ENCODE peak calls at places on chromosomes 5 and 9, in eight cellular contexts. One of them, this sample, is unnamed. For H3K9me3, the result is how much of the 10 kb centered on the place peaks cover.

GRCh38 chr9:127455299-127455992 is 4.1 kb downstream of the LRSAM1 start:
- DNase-seq in A549: peak
- DNase-seq in transverse colon: peak
- DNase-seq in AG04450: no peak
- DNase-seq in neuronal stem cell: no peak
- DNase-seq in esophagus squamous epithelium: no peak
- DNase-seq in A673: no peak
- DNase-seq in right cardiac atrium: no peak
- DNase-seq in this sample: no peak

GRCh38 chr9:18896531-18897179 is 136.4 kb downstream of the SAXO1 start:
- DNase-seq in A549: no peak
- DNase-seq in transverse colon: no peak
- DNase-seq in AG04450: no peak
- DNase-seq in neuronal stem cell: no peak
- DNase-seq in esophagus squamous epithelium: no peak
- DNase-seq in A673: no peak
- DNase-seq in right cardiac atrium: no peak
- DNase-seq in this sample: no peak

GRCh38 chr5:122978644-122979297 is 57.8 kb downstream of the PPIC start:
- DNase-seq in A549: no peak
- DNase-seq in transverse colon: no peak
- DNase-seq in AG04450: no peak
- DNase-seq in neuronal stem cell: no peak
- DNase-seq in esophagus squamous epithelium: no peak
- DNase-seq in A673: no peak
- DNase-seq in right cardiac atrium: no peak
- DNase-seq in this sample: no peak

GRCh38 chr9:93898502-93899426 is 56.4 kb downstream of the BARX1 start:
- DNase-seq in A549: no peak
- DNase-seq in transverse colon: peak
- DNase-seq in AG04450: no peak
- DNase-seq in neuronal stem cell: no peak
- DNase-seq in esophagus squamous epithelium: no peak
- DNase-seq in A673: no peak
- DNase-seq in right cardiac atrium: no peak
- DNase-seq in this sample: no peak

GRCh38 chr5:124995451-124995850 is 249.0 kb upstream of the ZNF608 start:
- DNase-seq in A549: peak
- DNase-seq in transverse colon: no peak
- DNase-seq in AG04450: peak
- DNase-seq in neuronal stem cell: no peak
- DNase-seq in esophagus squamous epithelium: no peak
- DNase-seq in A673: no peak
- DNase-seq in right cardiac atrium: no peak
- DNase-seq in this sample: no peak

GRCh38 chr5:159682623-159683022 is 233.7 kb upstream of the ADRA1B start:
- DNase-seq in A549: peak
- DNase-seq in transverse colon: no peak
- DNase-seq in AG04450: no peak
- DNase-seq in neuronal stem cell: no peak
- DNase-seq in esophagus squamous epithelium: no peak
- DNase-seq in A673: no peak
- DNase-seq in right cardiac atrium: no peak
- DNase-seq in this sample: no peak

GRCh38 chr5:30475429-30475828 is 718.1 kb upstream of the CDH6 start:
- DNase-seq in A549: no peak
- DNase-seq in transverse colon: no peak
- DNase-seq in AG04450: no peak
- DNase-seq in neuronal stem cell: no peak
- DNase-seq in esophagus squamous epithelium: no peak
- DNase-seq in A673: no peak
- DNase-seq in right cardiac atrium: no peak
- DNase-seq in this sample: no peak

GRCh38 chr5:16937503-16938161 is 1.5 kb upstream of the MYO10 start:
- DNase-seq in A549: no peak
- DNase-seq in transverse colon: no peak
- DNase-seq in AG04450: no peak
- DNase-seq in neuronal stem cell: no peak
- DNase-seq in esophagus squamous epithelium: no peak
- DNase-seq in A673: peak
- DNase-seq in right cardiac atrium: no peak
- DNase-seq in this sample: no peak

GRCh38 chr5:119389288-119390065 is 33.7 kb downstream of the TNFAIP8 start:
- DNase-seq in A549: no peak
- DNase-seq in transverse colon: no peak
- DNase-seq in AG04450: no peak
- DNase-seq in neuronal stem cell: no peak
- DNase-seq in esophagus squamous epithelium: no peak
- DNase-seq in A673: no peak
- DNase-seq in right cardiac atrium: no peak
- DNase-seq in this sample: no peak

GRCh38 chr9:95457769-95458168 is 59.0 kb downstream of the PTCH1 start:
- DNase-seq in A549: no peak
- DNase-seq in transverse colon: no peak
- DNase-seq in AG04450: peak
- DNase-seq in neuronal stem cell: no peak
- DNase-seq in esophagus squamous epithelium: no peak
- DNase-seq in A673: no peak
- DNase-seq in right cardiac atrium: no peak
- DNase-seq in this sample: no peak

GRCh38 chr5:109318455-109319108 is 91.2 kb downstream of the PJA2 start:
- DNase-seq in A549: no peak
- DNase-seq in transverse colon: no peak
- DNase-seq in AG04450: no peak
- DNase-seq in neuronal stem cell: no peak
- DNase-seq in esophagus squamous epithelium: no peak
- DNase-seq in A673: no peak
- DNase-seq in right cardiac atrium: no peak
- DNase-seq in this sample: no peak

GRCh38 chr9:131960311-131960710 is 119.4 kb downstream of the MED27 start:
- DNase-seq in A549: no peak
- DNase-seq in transverse colon: no peak
- DNase-seq in AG04450: no peak
- DNase-seq in neuronal stem cell: no peak
- DNase-seq in esophagus squamous epithelium: no peak
- DNase-seq in A673: no peak
- DNase-seq in right cardiac atrium: no peak
- DNase-seq in this sample: no peak

GRCh38 chr5:122846051-122846567 is 696 bp downstream of the SNX24 start:
- DNase-seq in A549: peak
- DNase-seq in transverse colon: no peak
- DNase-seq in AG04450: peak
- DNase-seq in neuronal stem cell: no peak
- DNase-seq in esophagus squamous epithelium: no peak
- DNase-seq in A673: no peak
- DNase-seq in right cardiac atrium: no peak
- DNase-seq in this sample: no peak

GRCh38 chr9:129550199-129550839 is 70.6 kb downstream of the C9orf50 start:
- DNase-seq in A549: peak
- DNase-seq in transverse colon: peak
- DNase-seq in AG04450: no peak
- DNase-seq in neuronal stem cell: no peak
- DNase-seq in esophagus squamous epithelium: no peak
- DNase-seq in A673: peak
- DNase-seq in right cardiac atrium: peak
- DNase-seq in this sample: no peak

GRCh38 chr5:56460681-56461191 is 227.6 kb upstream of the ANKRD55 start:
- DNase-seq in A549: no peak
- DNase-seq in transverse colon: no peak
- DNase-seq in AG04450: no peak
- DNase-seq in neuronal stem cell: no peak
- DNase-seq in esophagus squamous epithelium: no peak
- DNase-seq in A673: no peak
- DNase-seq in right cardiac atrium: no peak
- DNase-seq in this sample: no peak

GRCh38 chr5:169980418-169981053 is at the start of gene INSYN2B:
- DNase-seq in A549: peak
- DNase-seq in transverse colon: peak
- DNase-seq in AG04450: peak
- DNase-seq in neuronal stem cell: peak
- DNase-seq in esophagus squamous epithelium: no peak
- DNase-seq in A673: peak
- DNase-seq in right cardiac atrium: peak
- DNase-seq in this sample: no peak

GRCh38 chr5:82670692-82671091 is 392.5 kb upstream of the RPS23 start:
- DNase-seq in A549: no peak
- DNase-seq in transverse colon: no peak
- DNase-seq in AG04450: no peak
- DNase-seq in neuronal stem cell: no peak
- DNase-seq in esophagus squamous epithelium: no peak
- DNase-seq in A673: no peak
- DNase-seq in right cardiac atrium: no peak
- DNase-seq in this sample: no peak

GRCh38 chr5:113081881-113082546 is 105.4 kb downstream of the DCP2 start:
- DNase-seq in A549: no peak
- DNase-seq in transverse colon: no peak
- DNase-seq in AG04450: peak
- DNase-seq in neuronal stem cell: no peak
- DNase-seq in esophagus squamous epithelium: no peak
- DNase-seq in A673: no peak
- DNase-seq in right cardiac atrium: no peak
- DNase-seq in this sample: no peak

GRCh38 chr9:4530375-4530774 is 40.1 kb downstream of the SLC1A1 start:
- DNase-seq in A549: peak
- DNase-seq in transverse colon: no peak
- DNase-seq in AG04450: no peak
- DNase-seq in neuronal stem cell: no peak
- DNase-seq in esophagus squamous epithelium: no peak
- DNase-seq in A673: peak
- DNase-seq in right cardiac atrium: no peak
- DNase-seq in this sample: no peak

GRCh38 chr5:169745441-169746146 is 108.5 kb downstream of the DOCK2 start:
- DNase-seq in A549: no peak
- DNase-seq in transverse colon: no peak
- DNase-seq in AG04450: no peak
- DNase-seq in neuronal stem cell: no peak
- DNase-seq in esophagus squamous epithelium: no peak
- DNase-seq in A673: no peak
- DNase-seq in right cardiac atrium: no peak
- DNase-seq in this sample: no peak

GRCh38 chr9:123003467-123003866 is 30.0 kb upstream of the GPR21 start:
- DNase-seq in A549: no peak
- DNase-seq in transverse colon: no peak
- DNase-seq in AG04450: peak
- DNase-seq in neuronal stem cell: no peak
- DNase-seq in esophagus squamous epithelium: no peak
- DNase-seq in A673: no peak
- DNase-seq in right cardiac atrium: no peak
- DNase-seq in this sample: no peak
- H3K4me3 ChIP-seq in A549: no peak
- H3K4me3 ChIP-seq in transverse colon: no peak
- H3K4me3 ChIP-seq in AG04450: no peak
- H3K4me3 ChIP-seq in neuronal stem cell: no peak
- H3K4me3 ChIP-seq in esophagus squamous epithelium: no peak
- H3K4me3 ChIP-seq in A673: no peak
- H3K4me3 ChIP-seq in right cardiac atrium: no peak
- H3K4me3 ChIP-seq in this sample: no peak

DNA sequence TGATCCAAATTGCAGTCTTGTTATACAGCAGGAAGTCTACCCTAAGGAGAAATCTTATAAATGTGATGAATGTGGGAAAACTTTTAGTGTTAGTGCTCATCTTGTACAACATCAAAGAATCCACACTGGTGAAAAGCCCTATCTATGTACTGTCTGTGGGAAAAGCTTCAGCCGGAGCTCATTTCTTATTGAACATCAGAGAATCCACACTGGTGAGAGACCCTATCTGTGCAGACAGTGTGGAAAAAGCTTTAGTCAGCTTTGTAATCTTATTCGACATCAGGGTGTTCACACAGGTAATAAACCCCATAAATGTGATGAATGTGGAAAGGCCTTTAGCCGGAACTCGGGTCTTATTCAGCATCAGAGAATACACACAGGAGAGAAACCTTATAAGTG is 10.4 kb downstream of the ZNF189 start:
- DNase-seq in A549: peak
- DNase-seq in transverse colon: no peak
- DNase-seq in AG04450: no peak
- DNase-seq in neuronal stem cell: no peak
- DNase-seq in esophagus squamous epithelium: no peak
- DNase-seq in A673: no peak
- DNase-seq in right cardiac atrium: no peak
- DNase-seq in this sample: no peak
- H3K9me3 ChIP-seq in A549: half or more
- H3K9me3 ChIP-seq in transverse colon: half or more
- H3K9me3 ChIP-seq in AG04450: under half
- H3K9me3 ChIP-seq in neuronal stem cell: under half
- H3K9me3 ChIP-seq in esophagus squamous epithelium: half or more
- H3K9me3 ChIP-seq in A673: half or more
- H3K9me3 ChIP-seq in right cardiac atrium: under half
- H3K9me3 ChIP-seq in this sample: half or more

DNA sequence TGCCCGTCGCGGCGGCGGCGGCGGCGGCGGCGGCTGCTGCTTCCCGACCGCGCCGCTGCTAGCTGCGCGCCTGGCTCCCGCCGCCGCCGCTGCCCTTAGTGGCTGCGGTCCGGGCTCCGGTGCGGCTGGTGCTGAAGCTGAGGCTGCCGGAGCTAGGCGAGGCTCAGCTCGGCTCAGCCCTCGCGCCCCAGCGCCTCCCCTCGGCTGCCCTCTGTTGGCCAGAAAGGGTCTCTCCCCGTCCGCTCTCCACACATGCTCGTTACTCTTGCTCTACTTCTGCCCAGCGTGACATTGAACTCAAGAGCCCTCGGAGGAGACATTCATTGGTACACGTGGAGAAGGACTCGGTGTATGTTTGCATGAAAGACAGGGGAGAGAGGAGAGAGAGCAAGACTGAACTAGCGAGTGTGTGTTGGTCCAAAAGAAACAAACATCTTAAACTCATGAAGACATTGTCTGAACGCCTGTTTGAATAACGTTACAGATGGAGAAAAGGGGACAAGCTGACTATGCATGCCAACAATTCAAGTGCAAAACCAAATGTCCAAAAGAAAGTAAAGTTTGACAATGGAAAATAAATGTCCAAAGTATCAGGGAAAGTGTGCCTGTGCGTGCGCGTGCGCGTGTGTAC is at the start of gene HCN1:
- DNase-seq in A549: peak
- DNase-seq in transverse colon: peak
- DNase-seq in AG04450: no peak
- DNase-seq in neuronal stem cell: peak
- DNase-seq in esophagus squamous epithelium: no peak
- DNase-seq in A673: peak
- DNase-seq in right cardiac atrium: peak
- DNase-seq in this sample: no peak
- H3K4me3 ChIP-seq in A549: peak
- H3K4me3 ChIP-seq in transverse colon: peak
- H3K4me3 ChIP-seq in AG04450: no peak
- H3K4me3 ChIP-seq in neuronal stem cell: peak
- H3K4me3 ChIP-seq in esophagus squamous epithelium: peak
- H3K4me3 ChIP-seq in A673: peak
- H3K4me3 ChIP-seq in right cardiac atrium: peak
- H3K4me3 ChIP-seq in this sample: no peak

GRCh38 chr5:161261693-161262323 is 284.7 kb downstream of the GABRB2 start:
- DNase-seq in A549: no peak
- DNase-seq in transverse colon: no peak
- DNase-seq in AG04450: no peak
- DNase-seq in neuronal stem cell: no peak
- DNase-seq in esophagus squamous epithelium: no peak
- DNase-seq in A673: no peak
- DNase-seq in right cardiac atrium: no peak
- DNase-seq in this sample: no peak

GRCh38 chr5:161258438-161258837 is 288.1 kb downstream of the GABRB2 start:
- DNase-seq in A549: no peak
- DNase-seq in transverse colon: no peak
- DNase-seq in AG04450: no peak
- DNase-seq in neuronal stem cell: no peak
- DNase-seq in esophagus squamous epithelium: no peak
- DNase-seq in A673: no peak
- DNase-seq in right cardiac atrium: no peak
- DNase-seq in this sample: no peak

GRCh38 chr5:161256957-161257356 is 289.6 kb downstream of the GABRB2 start:
- DNase-seq in A549: no peak
- DNase-seq in transverse colon: no peak
- DNase-seq in AG04450: no peak
- DNase-seq in neuronal stem cell: no peak
- DNase-seq in esophagus squamous epithelium: no peak
- DNase-seq in A673: no peak
- DNase-seq in right cardiac atrium: no peak
- DNase-seq in this sample: no peak
- H3K9me3 ChIP-seq in A549: under half
- H3K9me3 ChIP-seq in transverse colon: under half
- H3K9me3 ChIP-seq in AG04450: under half
- H3K9me3 ChIP-seq in neuronal stem cell: under half
- H3K9me3 ChIP-seq in esophagus squamous epithelium: under half
- H3K9me3 ChIP-seq in A673: under half
- H3K9me3 ChIP-seq in right cardiac atrium: under half
- H3K9me3 ChIP-seq in this sample: under half

This sample was measured in CD8-positive, alpha-beta memory T cell.